ENCODE peak calls at places on chromosomes 16 and 17, in ten cellular contexts. V is prostate gland, F is A549, Z is breast epithelium, M is HFF-Myc, G is cardiac muscle cell, J is H1, D is heart right ventricle, N is endothelial cell of umbilical vein, R is endodermal cell. P is an unnamed sample.

GRCh38 chr16:56424404-56424765 is 960 bp downstream of the AMFR start:
- DNase-seq in N (peak), G (no peak), M (no peak), V (no peak), R (no peak), J (no peak), D (peak), F (no peak), Z (no peak), P (no peak)

GRCh38 chr16:66389256-66390175 is 23.0 kb downstream of the CDH5 start:
- DNase-seq in J (no peak), F (no peak), Z (no peak), R (peak), N (no peak), M (no peak), G (no peak), V (no peak), D (no peak), P (no peak)

GRCh38 chr17:1485748-1486376 is 6.6 kb downstream of the MYO1C start:
- DNase-seq in J (no peak), D (peak), F (peak), Z (peak), G (peak), M (no peak), N (peak), R (peak), V (no peak), P (no peak)

GRCh38 chr17:17114592-17115225 is 72.5 kb downstream of the MPRIP start:
- DNase-seq in M (no peak), N (no peak), G (no peak), F (no peak), V (no peak), R (no peak), J (no peak), D (no peak), Z (no peak), P (no peak)

GRCh38 chr17:21124096-21124495 is 2.7 kb upstream of the DHRS7B start:
- DNase-seq in R (peak), F (no peak), N (no peak), M (no peak), D (no peak), J (no peak), V (no peak), Z (no peak), G (no peak), P (no peak)

GRCh38 chr16:82011199-82011641 is at the start of gene SDR42E1:
- DNase-seq in M (no peak), Z (peak), J (no peak), N (no peak), D (no peak), R (no peak), F (peak), V (peak), G (no peak), P (no peak)

GRCh38 chr17:83185023-83186002 is 105.9 kb downstream of the METRNL start:
- DNase-seq in F (no peak), M (no peak), V (no peak), J (no peak), D (no peak), Z (peak), G (no peak), R (no peak), N (no peak), P (no peak)

GRCh38 chr16:11626657-11627291 is 40.1 kb upstream of the LITAF start:
- DNase-seq in F (no peak), R (no peak), N (no peak), G (no peak), J (no peak), M (no peak), Z (no peak), V (no peak), D (no peak), P (no peak)

GRCh38 chr16:85607796-85608514 is 5.2 kb upstream of the GSE1 start:
- DNase-seq in D (no peak), G (no peak), R (peak), F (no peak), Z (no peak), V (no peak), J (no peak), M (no peak), N (no peak), P (no peak)

GRCh38 chr17:9862949-9863348 is 37.2 kb downstream of the GLP2R start:
- DNase-seq in G (no peak), D (no peak), J (no peak), M (no peak), F (no peak), V (no peak), Z (no peak), R (peak), N (no peak), P (no peak)

GRCh38 chr17:79799174-79799537 is 2.3 kb upstream of the CBX8 start:
- DNase-seq in D (no peak), N (no peak), F (no peak), V (no peak), R (peak), G (no peak), J (no peak), Z (no peak), M (no peak), P (no peak)

GRCh38 chr17:65228734-65229390 is 91.7 kb downstream of the RGS9 start:
- DNase-seq in D (no peak), F (no peak), J (no peak), G (peak), V (no peak), N (peak), M (peak), R (peak), Z (no peak), P (peak)

GRCh38 chr16:71524566-71525553 is 1.4 kb upstream of the CHST4 start:
- DNase-seq in R (peak), G (no peak), V (no peak), F (no peak), N (no peak), D (no peak), Z (no peak), M (no peak), J (no peak), P (no peak)

GRCh38 chr16:9099131-9099625 is 7.7 kb downstream of the HAPSTR1 start:
- DNase-seq in F (no peak), Z (no peak), D (no peak), G (no peak), R (peak), N (no peak), M (no peak), J (no peak), V (no peak), P (no peak)

GRCh38 chr17:41442772-41443171 is 2.0 kb upstream of the KRT38 start:
- DNase-seq in F (no peak), G (peak), V (no peak), D (no peak), Z (no peak), N (no peak), J (no peak), R (no peak), M (no peak), P (no peak)

GRCh38 chr17:1267471-1267947 is 2.7 kb upstream of the BHLHA9 start:
- DNase-seq in Z (no peak), M (no peak), N (no peak), G (peak), F (no peak), D (peak), J (no peak), R (peak), V (no peak), P (peak)

GRCh38 chr17:4959261-4959965 is 8.2 kb downstream of the SPAG7 start:
- DNase-seq in D (no peak), F (no peak), G (no peak), J (no peak), R (peak), M (no peak), Z (no peak), V (no peak), N (no peak), P (no peak)

GRCh38 chr17:48344241-48344640 is 85.8 kb downstream of the SKAP1 start:
- DNase-seq in N (no peak), J (no peak), V (no peak), D (no peak), R (no peak), F (no peak), Z (no peak), M (no peak), G (no peak), P (no peak)

GRCh38 chr17:83196973-83197880 is 117.8 kb downstream of the METRNL start:
- DNase-seq in D (no peak), M (no peak), R (no peak), N (no peak), V (no peak), F (no peak), G (no peak), Z (peak), J (no peak), P (no peak)

GRCh38 chr16:11632455-11632921 is 35.8 kb upstream of the SNN start:
- DNase-seq in N (peak), G (peak), M (no peak), R (peak), D (peak), V (no peak), F (no peak), Z (no peak), J (no peak), P (peak)

GRCh38 chr16:24255446-24256352 is at the start of gene CACNG3:
- DNase-seq in D (peak), N (peak), Z (no peak), F (peak), R (peak), J (peak), V (peak), G (peak), M (no peak), P (peak)

GRCh38 chr17:71302721-71303549 is 817.9 kb upstream of the SOX9 start:
- DNase-seq in D (no peak), Z (no peak), F (no peak), M (no peak), N (no peak), R (no peak), J (no peak), V (no peak), G (no peak), P (peak)

GRCh38 chr16:82264781-82265180 is 94.8 kb upstream of the MPHOSPH6 start:
- DNase-seq in D (no peak), R (no peak), M (no peak), G (no peak), J (no peak), N (no peak), Z (no peak), V (no peak), F (no peak), P (no peak)

GRCh38 chr17:74164446-74165045 is 38.9 kb upstream of the RPL38 start:
- DNase-seq in D (no peak), F (no peak), N (no peak), J (no peak), R (peak), Z (no peak), V (no peak), G (no peak), M (no peak), P (no peak)

GRCh38 chr16:85462405-85463227 is 150.5 kb upstream of the GSE1 start:
- DNase-seq in G (peak), R (peak), Z (no peak), J (no peak), N (no peak), F (no peak), M (no peak), V (no peak), D (peak), P (no peak)

DNA sequence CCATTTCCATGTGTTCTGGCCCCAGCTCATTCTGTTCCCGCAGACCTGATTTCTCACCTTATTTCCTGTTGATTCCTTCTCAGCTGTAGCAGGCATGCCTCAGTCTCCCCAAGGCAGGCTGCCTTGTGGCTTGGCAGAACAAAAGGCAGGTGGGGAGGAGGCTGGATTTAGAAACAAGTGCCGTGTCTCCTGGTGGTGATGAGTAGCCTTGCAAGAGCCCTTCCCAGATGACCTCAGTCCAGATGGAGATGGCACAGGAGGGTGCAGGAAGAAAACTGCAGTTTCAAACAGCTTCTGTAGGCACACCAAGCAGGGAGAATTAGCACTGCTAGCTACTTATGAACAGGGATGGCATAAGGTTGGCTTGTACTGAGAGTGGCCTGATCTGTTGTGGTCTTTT is 64.6 kb downstream of the ARHGAP44 start:
- DNase-seq in F (no peak), Z (no peak), M (no peak), D (no peak), G (no peak), R (peak), V (no peak), J (no peak), N (no peak), P (no peak)
- TF ChIP-seq CTCF in F (no peak), Z (no peak), M (no peak), D (no peak), G (no peak), R (peak), V (no peak), J (no peak), N (no peak), P (no peak)

GRCh38 chr17:76715462-76715830 is 4.7 kb upstream of the MXRA7 start:
- DNase-seq in D (no peak), M (no peak), Z (no peak), F (no peak), G (no peak), V (no peak), J (no peak), N (no peak), R (no peak), P (no peak)
- H3K4me3 ChIP-seq in D (peak), M (no peak), Z (no peak), F (no peak), G (no peak), V (no peak), J (no peak), N (no peak), R (no peak), P (no peak)

GRCh38 chr17:77049440-77049839 is 91.3 kb upstream of the SEC14L1 start:
- DNase-seq in M (peak), D (no peak), J (no peak), R (no peak), F (no peak), V (no peak), G (no peak), Z (no peak), N (no peak), P (no peak)
- TF ChIP-seq CTCF in M (peak), D (no peak), J (no peak), R (no peak), F (no peak), V (no peak), G (no peak), Z (no peak), N (no peak), P (peak)

DNA sequence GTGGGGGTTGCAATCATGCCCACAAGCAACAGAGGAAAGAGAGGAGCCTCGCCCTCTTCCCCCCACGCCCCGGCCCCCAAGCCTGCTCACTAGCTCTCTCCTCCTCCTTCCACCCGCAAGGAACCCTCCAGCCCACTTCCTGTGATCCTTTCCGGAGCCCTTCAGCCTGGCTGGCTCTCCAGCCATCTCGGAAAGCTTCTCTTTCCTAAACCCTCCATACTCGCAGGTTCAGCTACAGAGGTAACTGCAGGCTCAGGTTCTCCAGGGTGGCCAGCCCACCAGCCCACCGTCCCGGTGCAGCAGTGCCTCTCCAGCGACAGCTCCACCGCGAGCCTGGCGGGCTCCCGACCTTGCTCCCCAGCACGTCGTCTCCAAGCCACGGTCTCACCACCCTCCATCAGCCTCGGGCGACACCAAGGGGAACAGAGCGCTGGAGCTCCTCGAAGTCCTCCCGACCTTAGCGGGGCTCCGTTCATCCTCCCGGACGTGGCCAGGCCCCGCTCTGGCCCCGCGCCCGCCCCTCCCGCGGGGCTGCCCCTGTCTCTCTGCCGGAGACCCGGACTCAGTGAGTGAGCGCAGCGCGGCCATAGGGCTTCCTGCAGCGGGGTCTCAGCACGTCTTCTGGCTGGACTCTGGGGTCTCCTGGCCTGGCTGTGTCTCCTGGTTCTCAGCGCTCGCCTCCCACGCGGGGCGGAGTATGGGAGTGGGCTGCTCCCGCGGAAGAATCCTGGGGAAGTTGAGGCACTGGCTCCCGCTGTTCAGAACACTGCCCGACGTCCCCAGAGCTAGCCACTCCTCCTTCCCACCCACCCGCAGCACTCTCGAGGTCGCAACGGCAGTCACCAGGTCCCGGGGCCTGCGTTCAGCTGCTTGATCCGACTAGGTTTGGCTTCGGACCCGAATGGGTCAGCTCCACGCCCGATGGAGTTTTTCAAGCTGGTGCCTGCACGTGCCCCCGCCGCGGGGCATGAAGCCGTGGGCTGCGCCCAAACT is 12.8 kb upstream of the ODF4 start:
- DNase-seq in Z (no peak), J (no peak), M (no peak), G (peak), F (no peak), R (peak), V (no peak), D (peak), N (peak), P (no peak)
- H3K4me3 ChIP-seq in Z (peak), J (peak), M (peak), G (peak), F (no peak), R (peak), V (peak), D (peak), N (peak), P (peak)

GRCh38 chr17:44651228-44651627 is 5.0 kb upstream of the MEIOC start:
- DNase-seq in G (no peak), Z (no peak), N (no peak), J (no peak), D (no peak), V (no peak), R (no peak), M (no peak), F (no peak), P (no peak)

GRCh38 chr17:44653954-44654353 is 2.3 kb upstream of the MEIOC start:
- DNase-seq in V (no peak), J (no peak), R (no peak), D (no peak), G (no peak), N (no peak), M (no peak), F (no peak), Z (no peak), P (no peak)

GRCh38 chr17:44653384-44653783 is 2.9 kb upstream of the MEIOC start:
- DNase-seq in V (no peak), D (no peak), J (no peak), M (no peak), G (no peak), Z (no peak), N (no peak), F (no peak), R (no peak), P (no peak)

GRCh38 chr17:44652727-44653126 is 3.5 kb upstream of the MEIOC start:
- DNase-seq in Z (no peak), M (no peak), J (no peak), V (no peak), G (no peak), R (no peak), F (no peak), D (no peak), N (no peak), P (no peak)

DNA sequence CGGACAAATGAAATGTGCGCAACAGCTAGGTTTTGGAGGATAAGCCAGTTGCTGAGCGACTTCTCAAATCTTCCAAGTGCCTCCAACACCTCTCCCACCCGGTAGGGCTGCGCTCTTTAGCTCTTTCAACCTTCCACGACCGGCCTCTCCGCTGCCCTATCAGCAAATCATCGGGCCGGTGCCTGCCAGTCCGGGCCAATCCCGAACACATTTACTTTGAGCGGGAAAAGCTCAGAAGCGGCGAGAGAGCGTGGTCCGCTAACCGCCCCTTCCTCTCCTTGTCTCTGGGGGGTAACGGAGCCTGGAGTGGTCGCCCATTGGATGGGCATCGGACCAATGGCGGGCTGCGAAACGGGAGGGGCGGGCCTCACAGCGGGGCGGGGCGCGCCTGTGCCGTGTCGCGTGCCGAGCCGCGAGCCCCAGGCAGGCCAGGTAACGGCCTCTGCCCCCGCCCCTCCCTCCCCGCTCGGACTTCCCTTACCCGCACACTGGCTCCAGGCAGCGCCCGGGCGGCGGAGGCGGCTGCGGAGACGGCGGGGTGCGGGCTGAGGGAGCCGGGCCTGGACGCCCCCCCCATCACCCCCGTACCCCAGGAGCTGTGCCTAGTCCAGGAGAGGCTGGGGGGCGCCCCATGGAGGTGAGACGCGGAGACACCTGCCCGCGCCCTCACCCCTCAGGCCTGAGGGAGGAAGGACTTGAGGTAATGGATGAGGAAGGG is at the start of gene MEIOC:
- DNase-seq in D (no peak), N (peak), R (peak), F (peak), Z (no peak), M (no peak), V (no peak), J (peak), G (peak), P (no peak)
- TF ChIP-seq CTCF in D (no peak), N (no peak), R (peak), F (peak), Z (no peak), M (no peak), V (no peak), J (peak), G (no peak), P (no peak)

DNA sequence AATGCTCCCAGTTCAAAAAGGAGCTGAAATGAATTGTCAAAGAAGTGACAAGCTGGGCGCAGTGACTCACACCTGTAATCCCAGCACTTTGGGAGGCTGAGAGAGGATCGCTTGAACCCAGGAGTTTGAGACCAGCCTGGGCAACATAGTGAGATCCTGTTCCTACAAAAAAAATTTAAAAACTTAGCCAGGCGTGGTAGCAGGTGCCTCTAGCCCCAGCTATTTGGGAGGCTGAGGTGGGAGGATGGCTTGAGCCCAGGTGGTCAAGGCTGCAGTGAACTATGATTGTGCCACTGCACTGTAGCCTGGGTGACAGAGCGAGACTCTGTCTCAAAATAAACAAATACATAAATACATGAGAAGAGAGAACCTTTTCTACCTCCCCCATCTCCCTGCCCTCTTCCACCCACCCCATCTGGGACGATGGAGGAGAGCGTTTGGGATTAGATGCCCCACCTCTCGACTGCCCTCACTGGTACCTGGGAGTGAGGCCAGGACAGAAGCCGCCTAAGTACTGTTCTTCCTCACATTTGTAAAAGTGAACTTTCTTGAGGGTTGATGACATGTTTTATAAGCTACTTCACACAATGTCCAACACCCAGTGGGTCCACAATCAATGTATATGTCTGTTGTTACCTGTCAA is 2.4 kb downstream of the IL4R start:
- DNase-seq in J (no peak), D (no peak), M (no peak), G (no peak), Z (no peak), R (peak), F (no peak), N (no peak), V (no peak), P (no peak)
- H3K4me3 ChIP-seq in J (no peak), D (peak), M (no peak), G (no peak), Z (peak), R (no peak), F (no peak), N (no peak), V (no peak), P (no peak)

GRCh38 chr17:34081269-34081668 is 173.8 kb upstream of the CCL2 start:
- DNase-seq in J (no peak), G (peak), D (no peak), M (no peak), R (peak), V (no peak), N (no peak), F (peak), Z (no peak), P (no peak)
- TF ChIP-seq CTCF in J (peak), G (peak), D (peak), M (peak), R (peak), V (no peak), N (peak), F (peak), Z (no peak), P (peak)